ENCODE peak calls at places on chromosomes 5 and 9, in six cellular contexts. R is left cardiac atrium; F is naive thymus-derived CD4-positive, alpha-beta T cell; I is NCI-H82; K is NCI-H526; B is activated CD4-positive, alpha-beta T cell treated with anti-CD3 and anti-CD28 coated beads for 1 hour. X is an unnamed sample.

GRCh38 chr5:172403191-172403794 is 51.0 kb downstream of the SH3PXD2B start:
- DNase-seq in R (peak; percentile 84), F (no peak), I (no peak), K (no peak), B (no peak), X (no peak)

GRCh38 chr9:77011973-77012817 is 7.3 kb upstream of the FOXB2 start:
- DNase-seq in R (peak; percentile 61), F (peak; percentile 49), I (peak; percentile 76), K (peak; percentile 79), B (peak; percentile 33), X (peak; percentile 79)

GRCh38 chr9:107462691-107463090 is 26.9 kb downstream of the KLF4 start:
- DNase-seq in R (no peak), F (no peak), I (no peak), K (no peak), B (no peak), X (no peak)

GRCh38 chr9:127779136-127779981 is 893 bp upstream of the SH2D3C start:
- DNase-seq in R (no peak), F (no peak), I (no peak), K (no peak), B (peak; percentile 50), X (peak; percentile 87)

GRCh38 chr5:176754376-176754942 is 55.9 kb upstream of the UNC5A start:
- DNase-seq in R (no peak), F (no peak), I (no peak), K (no peak), B (no peak), X (no peak)

GRCh38 chr5:1914471-1914870 is 31.7 kb upstream of the IRX4 start:
- DNase-seq in R (no peak), F (no peak), I (no peak), K (no peak), B (no peak), X (no peak)

GRCh38 chr9:70478963-70479641 is 64.6 kb upstream of the KLF9 start:
- DNase-seq in R (no peak), F (no peak), I (no peak), K (no peak), B (no peak), X (no peak)

GRCh38 chr5:59522201-59522831 is 371.2 kb downstream of the PDE4D start:
- DNase-seq in R (no peak), F (no peak), I (no peak), K (no peak), B (no peak), X (no peak)

GRCh38 chr5:143195496-143195895 is 208.0 kb downstream of the NR3C1 start:
- DNase-seq in R (no peak), F (no peak), I (no peak), K (no peak), B (no peak), X (no peak)

GRCh38 chr5:33800221-33800950 is 91.4 kb downstream of the ADAMTS12 start:
- DNase-seq in R (no peak), F (no peak), I (no peak), K (no peak), B (no peak), X (no peak)

GRCh38 chr5:11524188-11524587 is 380.1 kb downstream of the CTNND2 start:
- DNase-seq in R (no peak), F (no peak), I (no peak), K (no peak), B (no peak), X (no peak)

GRCh38 chr9:91682806-91683205 is 259.2 kb upstream of the NFIL3 start:
- DNase-seq in R (no peak), F (no peak), I (no peak), K (no peak), B (no peak), X (no peak)

GRCh38 chr5:79829260-79829659 is 139.6 kb downstream of the CMYA5 start:
- DNase-seq in R (no peak), F (no peak), I (peak; percentile 38), K (peak; percentile 2), B (no peak), X (peak; percentile 20)

GRCh38 chr9:99607852-99608448 is 213.7 kb upstream of the NR4A3 start:
- DNase-seq in R (no peak), F (no peak), I (no peak), K (no peak), B (no peak), X (peak; percentile 7)

GRCh38 chr9:131724678-131725077 is 15.2 kb downstream of the RAPGEF1 start:
- DNase-seq in R (no peak), F (no peak), I (no peak), K (no peak), B (no peak), X (no peak)

GRCh38 chr9:7042124-7042523 is 284.4 kb downstream of the KDM4C start:
- DNase-seq in R (no peak), F (no peak), I (no peak), K (no peak), B (no peak), X (no peak)

X was measured in activated CD8-positive, alpha-beta T cell treated with anti-CD3 and anti-CD28 coated beads for 36 hours.